ENCODE peak calls at places on chromosomes 11 and 22, in seven cellular contexts. One of them, this sample, is unnamed.

GRCh38 chr11:26490546-26490945 is 81.5 kb downstream of the MUC15 start:
- DNase-seq in retina: no peak
- DNase-seq in fibroblast of mammary gland: peak
- DNase-seq in GM03348: no peak
- DNase-seq in NCI-H2029: no peak
- DNase-seq in neural crest cell: no peak
- DNase-seq in hippocampal formation: no peak
- DNase-seq in this sample: no peak

GRCh38 chr11:94790771-94791180 is 22.6 kb downstream of the AMOTL1 start:
- DNase-seq in retina: no peak
- DNase-seq in fibroblast of mammary gland: no peak
- DNase-seq in GM03348: no peak
- DNase-seq in NCI-H2029: no peak
- DNase-seq in neural crest cell: no peak
- DNase-seq in hippocampal formation: no peak
- DNase-seq in this sample: no peak

GRCh38 chr11:83819936-83820549 is 533.9 kb upstream of the CCDC90B start:
- DNase-seq in retina: peak
- DNase-seq in fibroblast of mammary gland: peak
- DNase-seq in GM03348: peak
- DNase-seq in NCI-H2029: peak
- DNase-seq in neural crest cell: no peak
- DNase-seq in hippocampal formation: no peak
- DNase-seq in this sample: peak

GRCh38 chr11:119641991-119642745 is 86.8 kb downstream of the NECTIN1 start:
- DNase-seq in retina: no peak
- DNase-seq in fibroblast of mammary gland: peak
- DNase-seq in GM03348: peak
- DNase-seq in NCI-H2029: peak
- DNase-seq in neural crest cell: no peak
- DNase-seq in hippocampal formation: no peak
- DNase-seq in this sample: peak

GRCh38 chr22:49481651-49482399 is 345.8 kb downstream of the BRD1 start:
- DNase-seq in retina: no peak
- DNase-seq in fibroblast of mammary gland: no peak
- DNase-seq in GM03348: no peak
- DNase-seq in NCI-H2029: no peak
- DNase-seq in neural crest cell: no peak
- DNase-seq in hippocampal formation: no peak
- DNase-seq in this sample: no peak

GRCh38 chr11:12088047-12088481 is 22.3 kb upstream of the MICAL2 start:
- DNase-seq in retina: no peak
- DNase-seq in fibroblast of mammary gland: peak
- DNase-seq in GM03348: peak
- DNase-seq in NCI-H2029: no peak
- DNase-seq in neural crest cell: no peak
- DNase-seq in hippocampal formation: peak
- DNase-seq in this sample: no peak

GRCh38 chr11:111944139-111944538 is 7.0 kb downstream of the DIXDC1 start:
- DNase-seq in retina: no peak
- DNase-seq in fibroblast of mammary gland: peak
- DNase-seq in GM03348: peak
- DNase-seq in NCI-H2029: no peak
- DNase-seq in neural crest cell: no peak
- DNase-seq in hippocampal formation: no peak
- DNase-seq in this sample: no peak

GRCh38 chr11:100203789-100204188 is 483.3 kb upstream of the ARHGAP42 start:
- DNase-seq in retina: no peak
- DNase-seq in fibroblast of mammary gland: peak
- DNase-seq in GM03348: no peak
- DNase-seq in NCI-H2029: no peak
- DNase-seq in neural crest cell: no peak
- DNase-seq in hippocampal formation: no peak
- DNase-seq in this sample: no peak

GRCh38 chr22:41567452-41567768 is 6.6 kb downstream of the CSDC2 start:
- DNase-seq in retina: no peak
- DNase-seq in fibroblast of mammary gland: no peak
- DNase-seq in GM03348: no peak
- DNase-seq in NCI-H2029: no peak
- DNase-seq in neural crest cell: no peak
- DNase-seq in hippocampal formation: no peak
- DNase-seq in this sample: no peak